ENCODE peak calls at places on chromosomes 13 and 19, in seven cellular contexts. O, L, Z, T, K, N and J are unnamed samples.

GRCh38 chr13:40652588-40652940 is 13.9 kb downstream of the FOXO1 start:
- DNase-seq in O (no peak), Z (no peak), K (no peak), T (no peak), L (no peak), N (no peak), J (no peak)

GRCh38 chr13:111868716-111869115 is 198.2 kb upstream of the SOX1 start:
- DNase-seq in Z (no peak), K (no peak), L (no peak), O (no peak), N (no peak), T (no peak), J (no peak)

GRCh38 chr13:101575591-101575990 is 123.1 kb downstream of the ITGBL1 start:
- DNase-seq in K (no peak), T (no peak), L (no peak), Z (no peak), O (no peak), N (no peak), J (no peak)

GRCh38 chr13:75186384-75186783 is 295.6 kb downstream of the TBC1D4 start:
- DNase-seq in L (no peak), O (no peak), Z (no peak), N (no peak), T (no peak), K (no peak), J (no peak)

GRCh38 chr19:18161691-18162039 is 8.7 kb downstream of the PIK3R2 start:
- DNase-seq in Z (no peak), N (no peak), O (no peak), T (no peak), K (no peak), L (peak), J (no peak)

GRCh38 chr13:98563071-98563470 is 13.8 kb downstream of the STK24 start:
- DNase-seq in Z (no peak), L (no peak), K (no peak), N (no peak), T (no peak), O (no peak), J (no peak)

GRCh38 chr19:49637865-49638350 is 2.0 kb downstream of the RRAS start:
- DNase-seq in N (no peak), L (no peak), K (peak), Z (peak), T (no peak), O (peak), J (no peak)

GRCh38 chr19:38466050-38466449 is 32.6 kb downstream of the RYR1 start:
- DNase-seq in Z (no peak), K (no peak), N (no peak), L (no peak), O (no peak), T (no peak), J (no peak)

GRCh38 chr13:28375250-28375930 is 119.5 kb downstream of the FLT1 start:
- DNase-seq in Z (no peak), O (no peak), N (no peak), K (no peak), L (no peak), T (no peak), J (no peak)

GRCh38 chr13:24280722-24281121 is 28.7 kb upstream of the C1QTNF9 start:
- DNase-seq in Z (no peak), K (no peak), L (no peak), N (no peak), O (peak), T (no peak), J (no peak)

GRCh38 chr19:14361824-14362223 is 19.4 kb upstream of the ADGRE5 start:
- DNase-seq in Z (no peak), L (no peak), T (no peak), O (no peak), N (no peak), K (no peak), J (peak)

GRCh38 chr19:21492932-21493906 is 12.2 kb upstream of the ZNF429 start:
- DNase-seq in K (no peak), O (no peak), T (no peak), N (no peak), L (no peak), Z (no peak), J (no peak)

GRCh38 chr19:37966211-37967072 is 59.4 kb downstream of the SIPA1L3 start:
- DNase-seq in O (no peak), K (peak), Z (peak), T (no peak), N (no peak), L (no peak), J (no peak)